ENCODE peak calls at places on chromosomes 16 and 17, in six cellular contexts. K is GM23338, P is hepatocyte, Y is GM23248, S is MM.1S, A is neural progenitor cell. N is an unnamed sample.
A peak's percentile ranks its signal among the peaks of the same experiment; 100 is the strongest.

GRCh38 chr17:36082062-36082461 is 7.9 kb downstream of the CCL3 start:
- DNase-seq in K (no peak), P (no peak), Y (no peak), S (peak; percentile 61), A (no peak), N (no peak)

GRCh38 chr16:10951016-10951415 is 6.7 kb downstream of the CLEC16A start:
- DNase-seq in K (no peak), P (no peak), Y (peak; percentile 50), S (no peak), A (no peak), N (no peak)

GRCh38 chr17:49819118-49819517 is 28.8 kb downstream of the TAC4 start:
- DNase-seq in K (no peak), P (no peak), Y (no peak), S (no peak), A (no peak), N (no peak)

GRCh38 chr17:30196504-30196903 is 39.0 kb downstream of the SLC6A4 start:
- DNase-seq in K (no peak), P (no peak), Y (no peak), S (no peak), A (no peak), N (no peak)

GRCh38 chr16:76796431-76796830 is 394.6 kb upstream of the MON1B start:
- DNase-seq in K (no peak), P (no peak), Y (no peak), S (no peak), A (no peak), N (peak; percentile 58)

GRCh38 chr17:13931111-13931526 is 138.2 kb upstream of the COX10 start:
- DNase-seq in K (no peak), P (peak; percentile 28), Y (peak; percentile 68), S (no peak), A (no peak), N (peak; percentile 19)

GRCh38 chr17:71883258-71883657 is 237.6 kb upstream of the SOX9 start:
- DNase-seq in K (no peak), P (no peak), Y (no peak), S (no peak), A (no peak), N (no peak)

GRCh38 chr16:88430185-88430523 is 22.9 kb upstream of the ZFPM1 start:
- DNase-seq in K (no peak), P (no peak), Y (no peak), S (no peak), A (no peak), N (no peak)

GRCh38 chr17:39064374-39064773 is 87.1 kb downstream of the PLXDC1 start:
- DNase-seq in K (no peak), P (no peak), Y (peak; percentile 98), S (no peak), A (no peak), N (peak; percentile 15)

GRCh38 chr17:56715613-56716357 is 117.9 kb downstream of the C17orf67 start:
- DNase-seq in K (peak; percentile 94), P (peak; percentile 92), Y (peak; percentile 92), S (peak; percentile 81), A (peak; percentile 92), N (peak; percentile 97)

GRCh38 chr17:48883171-48883570 is 9.4 kb upstream of the ATP5MC1 start:
- DNase-seq in K (no peak), P (no peak), Y (no peak), S (no peak), A (no peak), N (no peak)

GRCh38 chr16:73473713-73474112 is 425.8 kb upstream of the ZFHX3 start:
- DNase-seq in K (no peak), P (peak; percentile 13), Y (no peak), S (no peak), A (no peak), N (no peak)

GRCh38 chr16:68490829-68491575 is 42.7 kb upstream of the SMPD3 start:
- DNase-seq in K (peak; percentile 28), P (peak; percentile 87), Y (peak; percentile 85), S (peak; percentile 64), A (no peak), N (peak; percentile 92)

GRCh38 chr17:57649731-57650484 is 95.2 kb downstream of the CCDC182 start:
- DNase-seq in K (peak; percentile 74), P (peak; percentile 32), Y (peak; percentile 22), S (no peak), A (peak; percentile 25), N (no peak)

GRCh38 chr17:6587310-6587709 is 31.0 kb upstream of the PITPNM3 start:
- DNase-seq in K (no peak), P (no peak), Y (no peak), S (no peak), A (no peak), N (no peak)

GRCh38 chr17:66143657-66144282 is 48.2 kb downstream of the CEP112 start:
- DNase-seq in K (no peak), P (no peak), Y (no peak), S (no peak), A (no peak), N (peak; percentile 8)

GRCh38 chr16:57316390-57317017 is 32.0 kb upstream of the PLLP start:
- DNase-seq in K (no peak), P (peak; percentile 37), Y (peak; percentile 94), S (no peak), A (no peak), N (peak; percentile 64)

GRCh38 chr17:80524150-80524712 is 20.4 kb upstream of the RPTOR start:
- DNase-seq in K (no peak), P (peak; percentile 37), Y (no peak), S (no peak), A (no peak), N (no peak)

DNA sequence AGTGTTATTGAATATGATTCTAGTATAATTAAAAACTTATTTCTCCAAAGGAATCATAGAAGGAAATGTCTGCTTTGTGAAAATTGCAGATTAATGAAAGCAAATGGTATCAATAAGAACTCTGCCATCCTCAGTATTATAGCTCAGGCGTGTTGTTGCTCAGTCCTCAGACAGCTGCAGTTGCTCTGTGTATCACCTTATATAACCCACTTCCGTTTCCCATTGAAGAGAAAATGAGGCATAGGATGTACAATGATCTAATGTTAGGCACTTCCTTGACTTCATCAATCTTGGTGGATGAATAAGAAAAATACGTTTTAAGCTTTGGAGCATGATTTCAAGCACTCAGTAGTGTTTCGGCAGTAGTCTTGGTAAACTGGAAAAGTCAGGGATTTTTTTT is 14.1 kb downstream of the MFSD11 start:
- DNase-seq in K (no peak), P (no peak), Y (no peak), S (no peak), A (no peak), N (no peak)
- H2AFZ ChIP-seq in K (no peak overlapping the region), P (no peak overlapping the region), Y (no peak overlapping the region), S (no peak overlapping the region), A (no peak overlapping the region), N (no peak overlapping the region)

GRCh38 chr16:3570420-3571062 is 6.7 kb downstream of the NLRC3 start:
- DNase-seq in K (no peak), P (no peak), Y (no peak), S (no peak), A (no peak), N (no peak)
- H3K79me2 ChIP-seq in K (no peaks in the 10 kb centered on the region), P (no peaks in the 10 kb centered on the region), Y (no peaks in the 10 kb centered on the region), S (no peaks in the 10 kb centered on the region), A (no peaks in the 10 kb centered on the region), N (no peaks in the 10 kb centered on the region)

DNA sequence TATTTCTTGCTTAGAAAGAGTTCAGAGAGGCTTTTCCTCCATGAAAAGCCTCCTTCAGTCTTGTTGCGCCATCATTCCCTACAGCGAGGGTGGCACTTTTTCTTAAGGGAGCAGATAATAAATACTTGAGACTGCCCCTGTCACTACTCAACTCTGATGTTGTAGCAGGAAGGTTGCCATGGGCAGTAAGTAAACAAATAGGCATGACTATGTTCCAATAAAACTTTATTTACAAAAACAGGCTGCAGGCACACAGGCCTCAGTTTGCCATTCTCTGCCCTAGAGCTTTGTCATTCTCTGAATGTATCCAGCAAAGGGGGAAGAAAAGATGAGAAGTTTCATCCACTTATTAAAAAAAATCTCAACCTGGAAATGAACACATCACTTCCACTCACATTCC is 60.4 kb downstream of the MYOCD start:
- DNase-seq in K (no peak), P (no peak), Y (no peak), S (no peak), A (no peak), N (no peak)
- TF ChIP-seq EZH2phosphoT487 in K (no peak), P (no peak), Y (no peak), S (no peak), A (no peak), N (no peak)

GRCh38 chr16:396605-397004 is 394 bp upstream of the NME4 start:
- DNase-seq in K (peak; percentile 71), P (peak; percentile 80), Y (peak; percentile 89), S (peak; percentile 63), A (peak; percentile 75), N (peak; percentile 54)
- H2AFZ ChIP-seq in K (peak overlapping the region; percentile 67), P (peak overlapping the region; percentile 90), Y (peak overlapping the region; percentile 89), S (peak overlapping the region; percentile 72), A (peak overlapping the region; percentile 66), N (peak overlapping the region; percentile 74)

DNA sequence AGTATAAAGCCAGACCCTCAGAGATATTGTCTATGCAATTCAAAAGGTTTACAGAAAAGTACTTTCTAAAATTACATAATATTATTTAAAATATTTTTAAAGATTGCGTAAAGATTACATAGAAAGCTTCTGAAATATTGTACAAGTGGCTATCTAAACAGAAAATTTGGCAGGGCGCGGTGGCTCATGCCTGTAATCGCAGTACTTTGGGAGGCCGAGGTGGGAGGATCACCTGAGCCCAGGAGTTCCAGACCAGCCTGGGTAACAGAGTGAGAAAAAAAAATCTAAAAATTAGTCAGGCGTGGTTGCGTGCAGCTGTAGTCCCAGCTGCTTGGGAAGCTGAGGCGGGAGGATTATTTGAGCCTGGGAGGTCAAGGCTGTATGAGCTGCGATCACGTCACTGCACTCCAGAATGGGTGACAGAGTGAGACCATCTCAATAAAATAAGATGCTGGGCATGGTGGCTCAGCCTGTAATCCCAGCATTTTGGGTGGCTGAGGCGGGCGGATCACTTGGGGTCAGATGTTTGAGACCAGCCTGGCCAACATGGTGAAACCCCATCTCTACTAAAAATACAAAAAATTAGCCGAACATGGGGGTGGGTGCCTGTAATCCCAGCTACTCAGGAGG is 18.1 kb downstream of the UBN1 start:
- DNase-seq in K (no peak), P (no peak), Y (no peak), S (no peak), A (no peak), N (no peak)
- H3K79me2 ChIP-seq in K (peaks cover 75% of the 10 kb centered on the region), P (peaks cover 85% of the 10 kb centered on the region), Y (peaks cover 95% of the 10 kb centered on the region), S (peaks cover 75% of the 10 kb centered on the region), A (peaks cover 71% of the 10 kb centered on the region), N (peaks cover 70% of the 10 kb centered on the region)